ENCODE peak calls at places on chromosomes 6 and 20, in four cellular contexts. D is HCT116, I is K562, F is SK-N-SH. V is an unnamed sample. For H3K4me1, the result is how much of the 10 kb centered on the place peaks cover.

GRCh38 chr20:10924628-10925266 is 250.9 kb upstream of the JAG1 start:
- DNase-seq in D (no peak), I (no peak), F (no peak), V (no peak)

GRCh38 chr20:13995841-13996240 is 525 bp downstream of the MACROD2 start:
- DNase-seq in D (no peak), I (no peak), F (peak), V (no peak)

GRCh38 chr6:28867078-28867414 is 56.7 kb downstream of the TRIM27 start:
- DNase-seq in D (no peak), I (peak), F (peak), V (no peak)

GRCh38 chr6:74991573-74992332 is 214.1 kb downstream of the COL12A1 start:
- DNase-seq in D (no peak), I (no peak), F (no peak), V (no peak)

GRCh38 chr6:157974341-157974894 is 7.2 kb upstream of the SYNJ2 start:
- DNase-seq in D (no peak), I (no peak), F (no peak), V (no peak)

GRCh38 chr20:53628076-53628475 is 34.4 kb upstream of the ZNF217 start:
- DNase-seq in D (no peak), I (no peak), F (no peak), V (no peak)

GRCh38 chr20:43584448-43585138 is 6.1 kb upstream of the IFT52 start:
- DNase-seq in D (no peak), I (no peak), F (no peak), V (peak)

GRCh38 chr6:150969901-150970300 is 104.4 kb downstream of the MTHFD1L start:
- DNase-seq in D (no peak), I (no peak), F (no peak), V (no peak)

GRCh38 chr20:1881240-1881835 is 13.9 kb upstream of the SIRPA start:
- DNase-seq in D (no peak), I (no peak), F (no peak), V (no peak)

GRCh38 chr6:55664581-55665223 is 85.7 kb upstream of the HMGCLL1 start:
- DNase-seq in D (no peak), I (no peak), F (no peak), V (no peak)

GRCh38 chr20:42192321-42192720 is 574.1 kb upstream of the CHD6 start:
- DNase-seq in D (no peak), I (no peak), F (no peak), V (no peak)
- H3K4me1 ChIP-seq in D (under half), I (under half), F (under half), V (under half)

GRCh38 chr6:134984821-134985220 is 34.9 kb upstream of the ALDH8A1 start:
- DNase-seq in D (no peak), I (no peak), F (no peak), V (no peak)
- TF ChIP-seq YY1 in D (no peak), I (no peak), F (no peak), V (no peak)

GRCh38 chr6:24931752-24932691 is 3.7 kb downstream of the RIPOR2 start:
- DNase-seq in D (no peak), I (no peak), F (no peak), V (no peak)
- H3K4me1 ChIP-seq in D (under half), I (under half), F (under half), V (under half)

DNA sequence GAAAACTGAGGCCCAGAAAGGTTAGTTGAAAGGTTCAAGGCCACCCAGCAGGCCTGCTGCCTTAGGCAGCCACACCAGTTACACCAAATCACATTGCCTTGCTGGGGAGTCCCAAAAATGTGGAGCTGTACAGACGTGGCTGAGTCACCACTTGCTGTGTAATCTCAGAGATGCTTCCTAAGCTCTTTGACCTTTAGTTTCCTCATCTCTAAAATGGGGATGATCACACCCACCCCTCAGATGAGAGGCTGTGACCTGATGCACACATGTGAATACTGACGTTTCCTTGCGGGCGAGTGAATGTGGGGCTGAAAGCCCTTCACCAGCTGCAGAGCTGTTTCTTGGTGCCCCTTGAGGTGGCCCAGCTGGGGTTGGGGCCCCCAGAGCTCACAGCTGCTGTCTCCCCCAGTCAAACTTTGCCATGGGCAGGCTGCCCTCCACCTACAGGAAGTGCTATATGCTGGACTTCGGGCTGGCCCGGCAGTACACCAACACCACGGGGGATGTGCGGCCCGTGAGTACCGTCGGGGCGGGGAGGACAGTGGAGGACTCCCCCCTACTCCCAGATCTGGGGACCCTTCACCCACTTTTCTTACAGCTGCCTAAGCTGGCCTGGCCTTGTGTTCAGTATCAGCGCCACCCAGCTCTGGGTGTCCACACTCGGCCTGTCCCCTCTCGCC is 11.0 kb downstream of the TTBK1 start:
- DNase-seq in D (no peak), I (no peak), F (no peak), V (no peak)
- TF ChIP-seq YY1 in D (no peak), I (no peak), F (no peak), V (no peak)

GRCh38 chr6:101912266-101912665 is 518.8 kb downstream of the GRIK2 start:
- DNase-seq in D (no peak), I (no peak), F (no peak), V (no peak)
- H3K4me1 ChIP-seq in D (under half), I (under half), F (under half), V (under half)

GRCh38 chr20:32960849-32961731 is 43.1 kb downstream of the SUN5 start:
- DNase-seq in D (no peak), I (no peak), F (peak), V (no peak)

GRCh38 chr20:32960222-32960518 is 44.1 kb downstream of the SUN5 start:
- DNase-seq in D (no peak), I (no peak), F (no peak), V (no peak)

GRCh38 chr20:32959351-32960221 is 44.6 kb downstream of the SUN5 start:
- DNase-seq in D (no peak), I (peak), F (no peak), V (no peak)

GRCh38 chr20:32963176-32963575 is 41.1 kb downstream of the SUN5 start:
- DNase-seq in D (no peak), I (no peak), F (peak), V (no peak)

DNA sequence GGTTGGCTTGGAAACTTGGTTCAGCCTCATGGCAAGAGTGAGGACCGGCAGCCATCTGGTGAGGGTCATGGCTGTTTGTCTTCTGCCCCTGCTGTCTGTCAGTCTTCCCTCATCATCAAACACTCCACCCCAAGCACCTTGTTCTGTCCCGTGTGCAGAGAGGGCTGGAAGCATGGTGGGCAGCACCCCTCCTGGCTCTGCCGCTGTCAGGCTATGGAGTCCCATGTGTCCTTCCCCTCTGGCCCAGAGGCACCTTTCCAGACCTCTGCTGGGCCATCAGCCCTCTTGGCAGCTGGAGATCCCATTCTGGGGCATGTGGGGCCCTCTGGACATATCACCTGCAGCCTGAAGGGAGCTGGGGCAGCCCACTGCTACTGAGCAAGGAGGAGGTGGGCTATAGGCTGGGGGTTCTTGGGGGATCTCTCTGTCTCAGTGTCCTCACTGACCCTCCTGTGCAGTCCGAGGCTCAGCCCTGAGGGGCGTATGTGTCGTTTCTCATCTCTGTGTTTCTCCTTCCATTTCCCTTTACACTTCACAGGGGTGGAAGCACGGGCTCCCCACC is 42.2 kb downstream of the SUN5 start:
- DNase-seq in D (no peak), I (no peak), F (peak), V (no peak)
- TF ChIP-seq YY1 in D (no peak), I (no peak), F (no peak), V (no peak)

DNA sequence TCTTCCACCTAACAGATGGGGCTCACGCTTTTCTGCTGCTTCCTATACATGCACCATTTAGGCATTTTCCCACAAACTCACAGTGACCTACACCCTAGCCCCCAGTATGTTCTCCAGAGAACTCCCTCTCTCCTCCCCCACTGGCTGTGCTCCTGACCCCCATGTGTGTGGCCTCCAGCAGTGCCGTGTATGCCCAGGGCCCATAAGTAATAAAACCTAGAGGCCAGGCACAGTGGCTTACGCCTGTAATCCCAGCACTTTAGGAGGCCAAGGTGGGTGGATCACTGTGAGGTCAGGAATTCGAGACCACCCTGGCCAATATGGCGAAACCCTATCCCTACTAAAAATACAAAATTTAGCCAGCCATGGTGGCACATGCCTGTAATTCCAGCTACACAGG is 54.7 kb upstream of the NXT1 start:
- DNase-seq in D (no peak), I (no peak), F (no peak), V (no peak)
- H3K4me1 ChIP-seq in D (under half), I (under half), F (under half), V (under half)

GRCh38 chr6:43681303-43681702 is 6.3 kb downstream of the MRPS18A start:
- DNase-seq in D (no peak), I (no peak), F (no peak), V (no peak)

GRCh38 chr6:43680583-43681120 is 6.9 kb downstream of the MRPS18A start:
- DNase-seq in D (no peak), I (no peak), F (no peak), V (no peak)

GRCh38 chr6:43682724-43683429 is 4.7 kb downstream of the MRPS18A start:
- DNase-seq in D (no peak), I (no peak), F (no peak), V (no peak)

GRCh38 chr6:43687079-43687436 is 533 bp downstream of the MRPS18A start:
- DNase-seq in D (no peak), I (no peak), F (no peak), V (no peak)

DNA sequence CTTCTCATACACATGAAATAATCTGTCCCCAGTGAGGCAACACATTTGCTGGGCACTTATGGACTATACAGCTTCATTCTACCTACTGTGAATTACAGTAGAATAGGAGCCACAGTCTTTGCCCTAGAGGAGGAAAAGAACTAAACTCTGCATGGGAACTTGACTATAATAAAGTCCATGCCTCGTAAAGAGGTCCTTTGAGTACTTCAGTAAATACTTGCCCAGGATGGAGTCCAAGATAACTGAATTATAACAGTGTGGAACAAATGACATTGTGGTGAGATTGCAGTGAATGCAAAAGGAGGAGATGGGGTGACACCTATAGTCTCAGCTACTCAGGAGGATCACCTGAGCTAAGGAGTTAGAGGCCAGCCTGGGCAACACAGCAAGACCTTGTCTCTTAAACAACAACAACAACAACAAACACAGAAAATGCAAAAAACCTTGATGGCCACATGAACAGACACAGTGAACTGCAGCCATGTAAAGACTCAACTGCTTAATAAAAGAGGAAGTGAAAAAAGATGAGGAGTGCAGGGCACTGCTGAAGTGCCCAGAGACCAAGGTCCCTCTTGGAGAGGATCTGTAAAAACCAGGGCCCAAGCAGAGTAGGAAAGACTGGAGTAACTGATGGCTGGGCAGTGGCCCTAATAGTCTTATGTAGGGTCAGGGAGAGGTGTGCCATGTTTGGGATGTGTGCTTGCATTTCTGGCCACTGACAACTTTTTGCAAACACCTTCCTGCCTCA is 3.7 kb downstream of the MRPS18A start:
- DNase-seq in D (no peak), I (no peak), F (no peak), V (no peak)
- TF ChIP-seq YY1 in D (no peak), I (no peak), F (no peak), V (no peak)

GRCh38 chr20:62266851-62267250 is 28.5 kb downstream of the OSBPL2 start:
- DNase-seq in D (no peak), I (no peak), F (no peak), V (no peak)

GRCh38 chr20:62269871-62270270 is 31.6 kb downstream of the OSBPL2 start:
- DNase-seq in D (no peak), I (no peak), F (no peak), V (no peak)

GRCh38 chr20:62267543-62267942 is 29.2 kb downstream of the OSBPL2 start:
- DNase-seq in D (no peak), I (no peak), F (no peak), V (no peak)

GRCh38 chr20:62268228-62268900 is 30.0 kb downstream of the OSBPL2 start:
- DNase-seq in D (no peak), I (no peak), F (no peak), V (no peak)

GRCh38 chr20:62269378-62269777 is 31.1 kb downstream of the OSBPL2 start:
- DNase-seq in D (no peak), I (no peak), F (no peak), V (no peak)
- H3K4me1 ChIP-seq in D (under half), I (under half), F (under half), V (under half)

GRCh38 chr6:106194949-106195919 is 109.1 kb downstream of the PRDM1 start:
- DNase-seq in D (peak), I (no peak), F (no peak), V (no peak)
- TF ChIP-seq YY1 in D (peak), I (no peak), F (no peak), V (no peak)

V was measured in HepG2.